ENCODE peak calls at places on chromosomes 16 and 17, in four cellular contexts. O is OCI-LY7, L is AG09309, M is PC-9. R is an unnamed sample.

GRCh38 chr16:57692636-57693035 is 2.0 kb upstream of the DRC7 start:
- DNase-seq in O (no peak), L (no peak), M (no peak), R (no peak)

GRCh38 chr16:69286941-69287713 is 24.0 kb upstream of the VPS4A start:
- DNase-seq in O (peak), L (peak), M (peak), R (peak)

GRCh38 chr16:84144301-84144858 is 597 bp downstream of the HSDL1 start:
- DNase-seq in O (peak), L (no peak), M (no peak), R (peak)

GRCh38 chr17:42174126-42174783 is 6.7 kb downstream of the KCNH4 start:
- DNase-seq in O (no peak), L (no peak), M (no peak), R (no peak)

GRCh38 chr17:28717578-28718316 is at the start of gene RAB34:
- DNase-seq in O (no peak), L (peak), M (peak), R (no peak)

GRCh38 chr17:77140878-77141767 is at the start of gene SEC14L1:
- DNase-seq in O (peak), L (no peak), M (peak), R (peak)

GRCh38 chr16:83882118-83882879 is 16.6 kb upstream of the MLYCD start:
- DNase-seq in O (no peak), L (no peak), M (no peak), R (no peak)

GRCh38 chr16:69373019-69373418 is 12.8 kb downstream of the TERF2 start:
- DNase-seq in O (no peak), L (no peak), M (no peak), R (no peak)

GRCh38 chr17:7043544-7044268 is at the start of gene SLC16A11:
- DNase-seq in O (no peak), L (no peak), M (no peak), R (peak)

GRCh38 chr16:75267631-75268264 is 16.3 kb upstream of the BCAR1 start:
- DNase-seq in O (no peak), L (no peak), M (peak), R (peak)

GRCh38 chr16:11004351-11004750 is 60.0 kb downstream of the CLEC16A start:
- DNase-seq in O (no peak), L (no peak), M (no peak), R (no peak)

GRCh38 chr16:88337021-88337420 is 45.7 kb upstream of the ZNF469 start:
- DNase-seq in O (no peak), L (no peak), M (no peak), R (no peak)

GRCh38 chr16:3007059-3007956 is 5.4 kb upstream of the CLDN9 start:
- DNase-seq in O (no peak), L (no peak), M (no peak), R (peak)

GRCh38 chr16:31420037-31420436 is 8.1 kb downstream of the COX6A2 start:
- DNase-seq in O (no peak), L (no peak), M (no peak), R (no peak)

GRCh38 chr17:19727466-19728113 is 11.2 kb upstream of the SLC47A2 start:
- DNase-seq in O (no peak), L (peak), M (peak), R (no peak)

GRCh38 chr17:42691021-42691545 is 8.8 kb downstream of the CNTNAP1 start:
- DNase-seq in O (no peak), L (no peak), M (no peak), R (peak)

GRCh38 chr16:61831351-61831933 is 204.8 kb downstream of the CDH8 start:
- DNase-seq in O (no peak), L (no peak), M (no peak), R (no peak)

GRCh38 chr17:57035971-57036481 is 49.0 kb upstream of the AKAP1 start:
- DNase-seq in O (no peak), L (no peak), M (peak), R (no peak)

GRCh38 chr16:85330694-85331188 is 218.5 kb upstream of the CIBAR2 start:
- DNase-seq in O (peak), L (peak), M (peak), R (peak)

GRCh38 chr17:13594762-13595697 is 6.7 kb downstream of the HS3ST3A1 start:
- DNase-seq in O (peak), L (no peak), M (no peak), R (peak)

GRCh38 chr17:48985436-48986245 is 11.5 kb upstream of the IGF2BP1 start:
- DNase-seq in O (no peak), L (no peak), M (no peak), R (no peak)

GRCh38 chr17:61514491-61514890 is 62.3 kb downstream of the TBX4 start:
- DNase-seq in O (no peak), L (no peak), M (no peak), R (no peak)

GRCh38 chr17:8475227-8475626 is 39.5 kb downstream of the NDEL1 start:
- DNase-seq in O (no peak), L (no peak), M (no peak), R (no peak)

GRCh38 chr17:32565401-32565800 is 78.6 kb downstream of the CDK5R1 start:
- DNase-seq in O (no peak), L (no peak), M (no peak), R (no peak)

GRCh38 chr17:70314096-70314495 is 144.8 kb downstream of the KCNJ2 start:
- DNase-seq in O (no peak), L (peak), M (no peak), R (no peak)

GRCh38 chr17:32877164-32877764 is 340 bp upstream of the MYO1D start:
- DNase-seq in O (peak), L (no peak), M (peak), R (peak)

GRCh38 chr17:82864721-82865240 is 25.0 kb upstream of the ZNF750 start:
- DNase-seq in O (peak), L (no peak), M (no peak), R (no peak)

GRCh38 chr17:82216301-82217119 is 3.9 kb upstream of the CCDC57 start:
- DNase-seq in O (no peak), L (peak), M (peak), R (peak)

GRCh38 chr16:71467810-71468209 is 5.8 kb upstream of the ZNF23 start:
- DNase-seq in O (peak), L (no peak), M (no peak), R (peak)

GRCh38 chr17:8439681-8440080 is 4.0 kb downstream of the NDEL1 start:
- DNase-seq in O (no peak), L (no peak), M (no peak), R (no peak)

GRCh38 chr17:82598256-82599011 is 49.8 kb downstream of the WDR45B start:
- DNase-seq in O (no peak), L (no peak), M (no peak), R (no peak)

GRCh38 chr17:72387487-72387886 is 266.7 kb downstream of the SOX9 start:
- DNase-seq in O (no peak), L (peak), M (peak), R (no peak)

GRCh38 chr16:2474877-2475412 is at the start of gene TBC1D24:
- DNase-seq in O (peak), L (no peak), M (peak), R (peak)

GRCh38 chr16:85390511-85391174 is 222.5 kb upstream of the GSE1 start:
- DNase-seq in O (no peak), L (peak), M (peak), R (no peak)

GRCh38 chr17:9943343-9943742 is 38.3 kb upstream of the RCVRN start:
- DNase-seq in O (no peak), L (no peak), M (no peak), R (no peak)

GRCh38 chr16:12132850-12133249 is 156.3 kb downstream of the SNX29 start:
- DNase-seq in O (no peak), L (no peak), M (no peak), R (no peak)

GRCh38 chr16:9251026-9251425 is 159.6 kb downstream of the HAPSTR1 start:
- DNase-seq in O (no peak), L (no peak), M (no peak), R (no peak)

GRCh38 chr16:9257843-9258242 is 166.4 kb downstream of the HAPSTR1 start:
- DNase-seq in O (no peak), L (no peak), M (no peak), R (no peak)

GRCh38 chr16:9258423-9259051 is 167.1 kb downstream of the HAPSTR1 start:
- DNase-seq in O (peak), L (no peak), M (no peak), R (peak)

GRCh38 chr16:9256196-9256595 is 164.8 kb downstream of the HAPSTR1 start:
- DNase-seq in O (peak), L (no peak), M (no peak), R (peak)

GRCh38 chr16:9254863-9255262 is 163.4 kb downstream of the HAPSTR1 start:
- DNase-seq in O (no peak), L (no peak), M (no peak), R (no peak)
- TF ChIP-seq CTCF in O (no peak), L (no peak), M (no peak), R (no peak)

GRCh38 chr16:50323335-50324011 is 45.3 kb downstream of the BRD7 start:
- DNase-seq in O (no peak), L (no peak), M (peak), R (no peak)
- TF ChIP-seq CTCF in O (peak), L (peak), M (peak), R (peak)

GRCh38 chr17:74085434-74085833 is 118.0 kb upstream of the RPL38 start:
- DNase-seq in O (peak), L (no peak), M (no peak), R (no peak)
- TF ChIP-seq CTCF in O (peak), L (no peak), M (peak), R (peak)

DNA sequence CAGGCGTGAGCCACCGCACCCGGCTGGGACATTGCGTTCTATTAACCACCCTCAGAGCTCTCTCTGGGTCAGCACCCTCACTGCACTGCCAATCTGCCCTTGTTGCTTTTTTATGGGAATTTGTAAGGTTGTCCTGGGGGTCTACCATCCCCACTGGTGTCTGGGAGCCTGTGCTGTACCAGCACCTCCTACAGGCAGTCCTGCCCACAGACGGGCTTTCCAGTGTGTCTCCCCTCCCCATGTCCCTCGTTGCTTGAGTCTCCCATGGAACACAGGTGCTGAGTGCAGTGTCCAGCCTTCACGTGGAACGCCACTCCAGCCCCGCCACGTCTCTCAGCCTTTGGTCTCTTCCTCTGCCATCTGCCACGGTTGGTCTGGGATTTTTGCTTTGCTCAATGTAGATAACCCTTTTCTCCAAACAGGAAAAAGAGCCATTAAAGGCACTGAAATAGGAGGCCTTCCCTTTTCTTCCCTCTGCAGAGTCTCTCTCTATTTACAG is 68.0 kb upstream of the CBX4 start:
- DNase-seq in O (no peak), L (no peak), M (no peak), R (no peak)
- TF ChIP-seq CTCF in O (no peak), L (no peak), M (no peak), R (no peak)

DNA sequence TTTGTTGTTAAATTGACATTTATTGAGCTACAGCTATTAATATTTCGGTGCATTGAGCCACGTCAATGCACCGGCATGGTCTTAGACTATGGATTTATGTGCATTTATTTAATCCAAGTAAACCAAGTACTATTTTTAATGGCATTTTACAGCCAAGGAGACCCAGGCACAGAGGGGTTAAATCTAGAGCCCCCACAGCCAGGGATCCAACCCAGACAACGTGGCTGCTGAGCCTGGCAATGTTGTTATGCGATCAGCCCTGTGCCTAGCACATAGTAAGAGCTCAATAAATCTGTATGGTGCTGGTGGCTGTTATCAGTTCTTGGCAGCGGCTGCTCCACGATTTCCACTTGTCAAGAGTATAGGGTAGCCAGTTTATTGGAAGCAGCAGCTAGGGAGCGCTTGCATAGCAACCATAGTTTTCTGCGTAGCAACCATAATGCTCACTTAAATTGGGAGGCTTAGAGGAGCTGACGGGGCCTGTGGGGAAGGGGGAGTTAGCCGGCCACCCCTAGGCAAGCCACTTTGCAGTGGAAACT is 541 bp upstream of the RBBP6 start:
- DNase-seq in O (no peak), L (no peak), M (peak), R (no peak)
- TF ChIP-seq CTCF in O (no peak), L (no peak), M (no peak), R (no peak)

DNA sequence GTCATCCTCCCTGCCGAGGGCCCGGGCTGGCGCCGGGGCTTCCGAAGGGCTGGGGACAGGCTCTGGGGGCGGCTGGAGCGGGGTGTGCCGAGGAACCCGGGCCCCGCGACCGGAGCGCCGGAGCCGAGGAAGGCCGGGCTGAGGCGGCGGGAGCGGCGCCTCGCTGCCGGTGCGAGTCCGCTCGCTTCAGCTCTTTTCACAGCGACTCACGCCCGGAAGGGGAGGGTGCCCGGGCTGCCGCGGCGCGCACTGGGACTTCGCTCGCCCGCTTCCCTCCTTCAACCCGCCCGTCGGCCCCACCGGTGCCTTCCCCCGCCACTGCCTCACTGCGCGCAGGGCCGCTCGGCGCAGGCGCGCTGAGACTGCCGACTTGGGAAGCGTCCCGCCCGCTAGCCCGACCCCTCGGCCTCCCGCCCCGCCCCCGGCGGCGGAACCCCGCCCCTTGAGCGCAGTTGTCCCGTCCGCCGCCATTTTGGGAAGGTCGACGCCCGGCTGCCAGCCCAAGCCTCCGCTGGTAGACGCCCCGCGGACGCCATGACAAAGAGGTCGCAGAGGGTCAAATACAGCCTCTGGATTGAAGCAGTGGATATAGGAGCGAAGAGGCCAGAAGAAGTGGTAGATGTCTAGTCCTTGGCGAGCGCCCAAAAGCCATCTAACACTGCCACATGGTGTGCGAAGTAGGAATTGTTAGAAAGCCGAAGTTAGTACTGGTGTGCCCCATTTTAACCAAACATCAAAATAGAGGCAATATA is at the start of gene UBE2G1:
- DNase-seq in O (peak), L (peak), M (peak), R (peak)
- TF ChIP-seq CTCF in O (peak), L (peak), M (peak), R (peak)